ENCODE peak calls at places on chromosome 16, in ten cellular contexts. One of them, this sample, is unnamed.

GRCh38 chr16:8899709-8900317 is 17.7 kb downstream of the LITAFD start:
- DNase-seq in cardiac fibroblast: no peak
- DNase-seq in NCI-H2107: no peak
- DNase-seq in AG20443: no peak
- DNase-seq in GM20000: no peak
- DNase-seq in EH: no peak
- DNase-seq in T follicular helper cell: no peak
- DNase-seq in SK-N-SH: no peak
- DNase-seq in RKO: no peak
- DNase-seq in GM12891: no peak
- DNase-seq in this sample: no peak

GRCh38 chr16:66717112-66717675 is 20.7 kb upstream of the CMTM4 start:
- DNase-seq in cardiac fibroblast: peak
- DNase-seq in NCI-H2107: no peak
- DNase-seq in AG20443: peak
- DNase-seq in GM20000: peak
- DNase-seq in EH: peak
- DNase-seq in T follicular helper cell: no peak
- DNase-seq in SK-N-SH: peak
- DNase-seq in RKO: no peak
- DNase-seq in GM12891: no peak
- DNase-seq in this sample: no peak

GRCh38 chr16:57735755-57736418 is at the start of gene KATNB1:
- DNase-seq in cardiac fibroblast: no peak
- DNase-seq in NCI-H2107: no peak
- DNase-seq in AG20443: no peak
- DNase-seq in GM20000: no peak
- DNase-seq in EH: peak
- DNase-seq in T follicular helper cell: no peak
- DNase-seq in SK-N-SH: no peak
- DNase-seq in RKO: peak
- DNase-seq in GM12891: no peak
- DNase-seq in this sample: no peak

GRCh38 chr16:75616541-75617010 is 6.5 kb downstream of the ADAT1 start:
- DNase-seq in cardiac fibroblast: no peak
- DNase-seq in NCI-H2107: no peak
- DNase-seq in AG20443: no peak
- DNase-seq in GM20000: no peak
- DNase-seq in EH: no peak
- DNase-seq in T follicular helper cell: no peak
- DNase-seq in SK-N-SH: no peak
- DNase-seq in RKO: no peak
- DNase-seq in GM12891: no peak
- DNase-seq in this sample: no peak

GRCh38 chr16:14300631-14301149 is 229.6 kb downstream of the MRTFB start:
- DNase-seq in cardiac fibroblast: peak
- DNase-seq in NCI-H2107: peak
- DNase-seq in AG20443: peak
- DNase-seq in GM20000: peak
- DNase-seq in EH: peak
- DNase-seq in T follicular helper cell: no peak
- DNase-seq in SK-N-SH: peak
- DNase-seq in RKO: peak
- DNase-seq in GM12891: no peak
- DNase-seq in this sample: no peak

GRCh38 chr16:15757630-15758251 is 99.1 kb downstream of the MYH11 start:
- DNase-seq in cardiac fibroblast: no peak
- DNase-seq in NCI-H2107: no peak
- DNase-seq in AG20443: no peak
- DNase-seq in GM20000: no peak
- DNase-seq in EH: no peak
- DNase-seq in T follicular helper cell: no peak
- DNase-seq in SK-N-SH: no peak
- DNase-seq in RKO: no peak
- DNase-seq in GM12891: no peak
- DNase-seq in this sample: no peak

GRCh38 chr16:79862601-79863000 is 262.1 kb upstream of the MAF start:
- DNase-seq in cardiac fibroblast: no peak
- DNase-seq in NCI-H2107: no peak
- DNase-seq in AG20443: no peak
- DNase-seq in GM20000: no peak
- DNase-seq in EH: no peak
- DNase-seq in T follicular helper cell: no peak
- DNase-seq in SK-N-SH: no peak
- DNase-seq in RKO: no peak
- DNase-seq in GM12891: no peak
- DNase-seq in this sample: no peak

GRCh38 chr16:87854053-87854906 is 15.0 kb downstream of the SLC7A5 start:
- DNase-seq in cardiac fibroblast: peak
- DNase-seq in NCI-H2107: no peak
- DNase-seq in AG20443: no peak
- DNase-seq in GM20000: no peak
- DNase-seq in EH: no peak
- DNase-seq in T follicular helper cell: no peak
- DNase-seq in SK-N-SH: peak
- DNase-seq in RKO: no peak
- DNase-seq in GM12891: no peak
- DNase-seq in this sample: no peak

GRCh38 chr16:85583491-85584181 is 29.5 kb upstream of the GSE1 start:
- DNase-seq in cardiac fibroblast: no peak
- DNase-seq in NCI-H2107: no peak
- DNase-seq in AG20443: peak
- DNase-seq in GM20000: no peak
- DNase-seq in EH: peak
- DNase-seq in T follicular helper cell: no peak
- DNase-seq in SK-N-SH: peak
- DNase-seq in RKO: no peak
- DNase-seq in GM12891: no peak
- DNase-seq in this sample: no peak

GRCh38 chr16:47018223-47018891 is 44.9 kb upstream of the DNAJA2 start:
- DNase-seq in cardiac fibroblast: peak
- DNase-seq in NCI-H2107: no peak
- DNase-seq in AG20443: peak
- DNase-seq in GM20000: peak
- DNase-seq in EH: peak
- DNase-seq in T follicular helper cell: peak
- DNase-seq in SK-N-SH: peak
- DNase-seq in RKO: peak
- DNase-seq in GM12891: peak
- DNase-seq in this sample: peak

GRCh38 chr16:27781195-27781524 is 231.2 kb downstream of the KATNIP start:
- DNase-seq in cardiac fibroblast: peak
- DNase-seq in NCI-H2107: no peak
- DNase-seq in AG20443: peak
- DNase-seq in GM20000: no peak
- DNase-seq in EH: no peak
- DNase-seq in T follicular helper cell: no peak
- DNase-seq in SK-N-SH: peak
- DNase-seq in RKO: no peak
- DNase-seq in GM12891: no peak
- DNase-seq in this sample: no peak

GRCh38 chr16:88264641-88265285 is 118.0 kb upstream of the ZNF469 start:
- DNase-seq in cardiac fibroblast: peak
- DNase-seq in NCI-H2107: no peak
- DNase-seq in AG20443: peak
- DNase-seq in GM20000: peak
- DNase-seq in EH: peak
- DNase-seq in T follicular helper cell: no peak
- DNase-seq in SK-N-SH: no peak
- DNase-seq in RKO: peak
- DNase-seq in GM12891: peak
- DNase-seq in this sample: no peak

GRCh38 chr16:8887952-8888560 is 5.9 kb downstream of the LITAFD start:
- DNase-seq in cardiac fibroblast: peak
- DNase-seq in NCI-H2107: no peak
- DNase-seq in AG20443: peak
- DNase-seq in GM20000: no peak
- DNase-seq in EH: peak
- DNase-seq in T follicular helper cell: no peak
- DNase-seq in SK-N-SH: peak
- DNase-seq in RKO: peak
- DNase-seq in GM12891: no peak
- DNase-seq in this sample: no peak

GRCh38 chr16:11390573-11391495 is 45.6 kb downstream of the RMI2 start:
- DNase-seq in cardiac fibroblast: no peak
- DNase-seq in NCI-H2107: no peak
- DNase-seq in AG20443: peak
- DNase-seq in GM20000: peak
- DNase-seq in EH: peak
- DNase-seq in T follicular helper cell: no peak
- DNase-seq in SK-N-SH: peak
- DNase-seq in RKO: no peak
- DNase-seq in GM12891: peak
- DNase-seq in this sample: no peak

GRCh38 chr16:86595983-86596605 is 17.7 kb downstream of the FOXL1 start:
- DNase-seq in cardiac fibroblast: no peak
- DNase-seq in NCI-H2107: no peak
- DNase-seq in AG20443: no peak
- DNase-seq in GM20000: no peak
- DNase-seq in EH: peak
- DNase-seq in T follicular helper cell: no peak
- DNase-seq in SK-N-SH: no peak
- DNase-seq in RKO: no peak
- DNase-seq in GM12891: no peak
- DNase-seq in this sample: no peak

GRCh38 chr16:643050-643368 is 1.4 kb downstream of the MCRIP2 start:
- DNase-seq in cardiac fibroblast: no peak
- DNase-seq in NCI-H2107: no peak
- DNase-seq in AG20443: no peak
- DNase-seq in GM20000: peak
- DNase-seq in EH: no peak
- DNase-seq in T follicular helper cell: no peak
- DNase-seq in SK-N-SH: no peak
- DNase-seq in RKO: no peak
- DNase-seq in GM12891: no peak
- DNase-seq in this sample: no peak

GRCh38 chr16:31327675-31328225 is 27.2 kb upstream of the ITGAX start:
- DNase-seq in cardiac fibroblast: no peak
- DNase-seq in NCI-H2107: no peak
- DNase-seq in AG20443: no peak
- DNase-seq in GM20000: no peak
- DNase-seq in EH: no peak
- DNase-seq in T follicular helper cell: no peak
- DNase-seq in SK-N-SH: no peak
- DNase-seq in RKO: no peak
- DNase-seq in GM12891: no peak
- DNase-seq in this sample: no peak

GRCh38 chr16:49700222-49700927 is 155.5 kb downstream of the ZNF423 start:
- DNase-seq in cardiac fibroblast: peak
- DNase-seq in NCI-H2107: no peak
- DNase-seq in AG20443: no peak
- DNase-seq in GM20000: no peak
- DNase-seq in EH: no peak
- DNase-seq in T follicular helper cell: no peak
- DNase-seq in SK-N-SH: peak
- DNase-seq in RKO: no peak
- DNase-seq in GM12891: no peak
- DNase-seq in this sample: no peak

GRCh38 chr16:14248791-14249190 is 177.7 kb downstream of the MRTFB start:
- DNase-seq in cardiac fibroblast: no peak
- DNase-seq in NCI-H2107: no peak
- DNase-seq in AG20443: no peak
- DNase-seq in GM20000: no peak
- DNase-seq in EH: no peak
- DNase-seq in T follicular helper cell: no peak
- DNase-seq in SK-N-SH: no peak
- DNase-seq in RKO: no peak
- DNase-seq in GM12891: no peak
- DNase-seq in this sample: no peak

This sample was measured in CD4-positive, alpha-beta T cell.